ENCODE peak calls at places on chromosomes 4 and X, in nine cellular contexts. W, Z, O, Y, C, U, I, J and G are unnamed samples.

GRCh38 chr4:15132739-15133138 is 130.5 kb downstream of the CPEB2 start:
- DNase-seq in W (no peak), Z (peak; percentile 54), O (no peak), Y (peak; percentile 28), C (no peak), U (no peak), I (peak; percentile 9), J (no peak), G (peak; percentile 33)

GRCh38 chr4:67198757-67199156 is 346.5 kb downstream of the CENPC start:
- DNase-seq in W (peak; percentile 67), Z (no peak), O (no peak), Y (no peak), C (peak; percentile 40), U (no peak), I (peak; percentile 9), J (peak; percentile 3), G (peak; percentile 50)

GRCh38 chr4:157514711-157515110 is 294.2 kb downstream of the GRIA2 start:
- DNase-seq in W (no peak), Z (no peak), O (no peak), Y (no peak), C (no peak), U (no peak), I (no peak), J (no peak), G (no peak)

GRCh38 chr4:176400816-176401461 is 81.2 kb downstream of the SPCS3 start:
- DNase-seq in W (peak; percentile 45), Z (peak; percentile 54), O (no peak), Y (peak; percentile 66), C (peak; percentile 87), U (no peak), I (peak; percentile 77), J (no peak), G (peak; percentile 69)

GRCh38 chrX:48498374-48498809 is 10.4 kb upstream of the PORCN start:
- DNase-seq in W (peak; percentile 63), Z (peak; percentile 95), O (no peak), Y (peak; percentile 39), C (peak; percentile 84), U (no peak), I (peak; percentile 89), J (no peak), G (peak; percentile 42)

GRCh38 chr4:154542264-154542879 is 7.8 kb downstream of the PLRG1 start:
- DNase-seq in W (no peak), Z (no peak), O (no peak), Y (no peak), C (no peak), U (no peak), I (no peak), J (no peak), G (no peak)

GRCh38 chr4:53050361-53050774 is 188.3 kb downstream of the RASL11B start:
- DNase-seq in W (peak; percentile 56), Z (no peak), O (no peak), Y (no peak), C (no peak), U (no peak), I (no peak), J (no peak), G (no peak)

GRCh38 chrX:10795721-10796120 is 175.3 kb upstream of the MID1 start:
- DNase-seq in W (peak; percentile 78), Z (no peak), O (no peak), Y (no peak), C (no peak), U (no peak), I (no peak), J (no peak), G (no peak)

GRCh38 chrX:72461766-72462165 is 110.9 kb downstream of the HDAC8 start:
- DNase-seq in W (peak; percentile 47), Z (peak; percentile 41), O (no peak), Y (no peak), C (no peak), U (no peak), I (peak; percentile 53), J (no peak), G (peak; percentile 13)

GRCh38 chr4:107956011-107956410 is 24.7 kb downstream of the CYP2U1 start:
- DNase-seq in W (no peak), Z (no peak), O (no peak), Y (no peak), C (no peak), U (no peak), I (no peak), J (no peak), G (peak; percentile 8)

GRCh38 chr4:7234355-7235029 is 42.2 kb downstream of the SORCS2 start:
- DNase-seq in W (no peak), Z (no peak), O (no peak), Y (no peak), C (no peak), U (no peak), I (no peak), J (no peak), G (no peak)

GRCh38 chr4:109699553-109700225 is 3.6 kb downstream of the CASP6 start:
- DNase-seq in W (no peak), Z (no peak), O (no peak), Y (no peak), C (no peak), U (no peak), I (peak; percentile 26), J (no peak), G (peak; percentile 62)

GRCh38 chrX:44915361-44915868 is 42.4 kb downstream of the KDM6A start:
- DNase-seq in W (peak; percentile 46), Z (peak; percentile 41), O (no peak), Y (peak; percentile 27), C (no peak), U (no peak), I (no peak), J (no peak), G (peak; percentile 31)